ENCODE peak calls at places on chromosomes 16 and 17, in nine cellular contexts. W is cardiac fibroblast, T is foreskin fibroblast, J is prostate gland, D is choroid plexus epithelial cell, K is pancreas, U is heart left ventricle, Y is astrocyte of the spinal cord, R is PC-9. N is an unnamed sample.

GRCh38 chr17:6455321-6455705 is 11.1 kb downstream of the PIMREG start:
- DNase-seq in W (peak; percentile 35), T (peak; percentile 55), J (no peak), D (peak; percentile 36), K (no peak), U (peak; percentile 33), Y (no peak), R (no peak), N (no peak)

GRCh38 chr17:79888811-79889634 is 49.8 kb upstream of the CBX4 start:
- DNase-seq in W (no peak), T (no peak), J (no peak), D (no peak), K (no peak), U (no peak), Y (no peak), R (no peak), N (no peak)

GRCh38 chr16:10619271-10619849 is 39.0 kb upstream of the EMP2 start:
- DNase-seq in W (no peak), T (peak; percentile 21), J (peak; percentile 21), D (no peak), K (no peak), U (peak; percentile 74), Y (no peak), R (peak; percentile 50), N (no peak)

GRCh38 chr17:5610956-5611355 is 26.6 kb upstream of the NLRP1 start:
- DNase-seq in W (no peak), T (no peak), J (no peak), D (no peak), K (peak; percentile 22), U (no peak), Y (no peak), R (no peak), N (no peak)

GRCh38 chr17:80849119-80849518 is 142.5 kb upstream of the CHMP6 start:
- DNase-seq in W (no peak), T (no peak), J (no peak), D (no peak), K (no peak), U (no peak), Y (no peak), R (no peak), N (no peak)

GRCh38 chr17:37848690-37849616 is 75.3 kb upstream of the TBC1D3K start:
- DNase-seq in W (peak; percentile 39), T (peak; percentile 69), J (no peak), D (peak; percentile 79), K (no peak), U (no peak), Y (peak; percentile 84), R (peak; percentile 6), N (peak; percentile 92)

GRCh38 chr16:47984669-47985068 is 171.1 kb downstream of the ABCC12 start:
- DNase-seq in W (no peak), T (no peak), J (no peak), D (peak; percentile 33), K (no peak), U (no peak), Y (peak; percentile 22), R (no peak), N (no peak)

GRCh38 chr16:75239463-75240122 is 11.8 kb downstream of the BCAR1 start:
- DNase-seq in W (no peak), T (peak; percentile 1), J (no peak), D (no peak), K (no peak), U (peak; percentile 30), Y (no peak), R (no peak), N (no peak)

DNA sequence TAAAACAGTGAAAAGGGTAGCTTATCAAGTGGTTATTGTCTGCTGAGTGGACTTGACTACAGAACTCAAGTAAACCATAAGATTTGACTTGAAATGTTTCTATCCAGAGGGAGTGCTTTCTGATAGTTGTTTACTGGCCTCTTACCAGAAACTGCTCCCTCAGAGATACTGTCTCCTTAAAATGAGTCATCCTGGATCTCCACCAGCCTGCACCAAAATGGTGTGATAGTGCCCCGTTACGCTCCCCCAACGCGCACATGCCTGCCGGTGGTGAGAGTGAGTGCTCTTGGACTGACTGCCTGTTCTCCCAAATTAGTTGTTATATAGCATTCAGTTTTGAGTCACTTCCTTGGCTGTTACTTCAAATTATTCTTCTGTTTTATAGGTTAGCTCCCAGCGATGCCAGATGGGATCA is 22.9 kb downstream of the PRCD start:
- DNase-seq in W (peak; percentile 91), T (peak; percentile 97), J (no peak), D (peak; percentile 59), K (no peak), U (peak; percentile 57), Y (peak; percentile 79), R (no peak), N (no peak)
- H3K4me3 ChIP-seq in W (no peak overlapping the region), T (no peak overlapping the region), J (no peak overlapping the region), D (no peak overlapping the region), K (no peak overlapping the region), U (no peak overlapping the region), Y (no peak overlapping the region), R (no peak overlapping the region), N (no peak overlapping the region)

GRCh38 chr17:75774471-75774987 is 9.5 kb upstream of the GALK1 start:
- DNase-seq in W (no peak), T (no peak), J (no peak), D (no peak), K (no peak), U (no peak), Y (no peak), R (no peak), N (no peak)

GRCh38 chr17:75777243-75777922 is 7.2 kb upstream of the UNK start:
- DNase-seq in W (peak; percentile 55), T (peak; percentile 57), J (no peak), D (peak; percentile 34), K (no peak), U (no peak), Y (no peak), R (no peak), N (no peak)

GRCh38 chr17:75774988-75775668 is 9.5 kb upstream of the UNK start:
- DNase-seq in W (peak; percentile 64), T (peak; percentile 42), J (no peak), D (peak; percentile 59), K (no peak), U (no peak), Y (peak; percentile 34), R (peak; percentile 75), N (no peak)

GRCh38 chr17:75778861-75779249 is 5.8 kb upstream of the UNK start:
- DNase-seq in W (no peak), T (no peak), J (no peak), D (no peak), K (peak; percentile 75), U (no peak), Y (no peak), R (no peak), N (no peak)

GRCh38 chr17:75776399-75777242 is 8.0 kb upstream of the UNK start:
- DNase-seq in W (peak; percentile 65), T (peak; percentile 52), J (no peak), D (peak; percentile 50), K (no peak), U (no peak), Y (no peak), R (no peak), N (no peak)
- TF ChIP-seq CTCF in W (no peak), T (no peak), J (no peak), D (no peak), K (no peak), U (no peak), Y (no peak), R (no peak), N (no peak)

GRCh38 chr17:68953340-68953997 is 1.7 kb downstream of the ABCA8 start:
- DNase-seq in W (peak; percentile 24), T (no peak), J (no peak), D (peak; percentile 31), K (no peak), U (no peak), Y (no peak), R (no peak), N (no peak)

GRCh38 chr17:68950725-68951124 is 4.5 kb downstream of the ABCA8 start:
- DNase-seq in W (no peak), T (no peak), J (no peak), D (no peak), K (no peak), U (no peak), Y (no peak), R (no peak), N (no peak)

GRCh38 chr17:68957944-68958343 is 2.8 kb upstream of the ABCA8 start:
- DNase-seq in W (no peak), T (no peak), J (no peak), D (no peak), K (no peak), U (no peak), Y (no peak), R (no peak), N (no peak)

GRCh38 chr17:68954146-68954971 is 833 bp downstream of the ABCA8 start:
- DNase-seq in W (peak; percentile 47), T (peak; percentile 44), J (no peak), D (peak; percentile 53), K (no peak), U (no peak), Y (peak; percentile 29), R (no peak), N (no peak)

DNA sequence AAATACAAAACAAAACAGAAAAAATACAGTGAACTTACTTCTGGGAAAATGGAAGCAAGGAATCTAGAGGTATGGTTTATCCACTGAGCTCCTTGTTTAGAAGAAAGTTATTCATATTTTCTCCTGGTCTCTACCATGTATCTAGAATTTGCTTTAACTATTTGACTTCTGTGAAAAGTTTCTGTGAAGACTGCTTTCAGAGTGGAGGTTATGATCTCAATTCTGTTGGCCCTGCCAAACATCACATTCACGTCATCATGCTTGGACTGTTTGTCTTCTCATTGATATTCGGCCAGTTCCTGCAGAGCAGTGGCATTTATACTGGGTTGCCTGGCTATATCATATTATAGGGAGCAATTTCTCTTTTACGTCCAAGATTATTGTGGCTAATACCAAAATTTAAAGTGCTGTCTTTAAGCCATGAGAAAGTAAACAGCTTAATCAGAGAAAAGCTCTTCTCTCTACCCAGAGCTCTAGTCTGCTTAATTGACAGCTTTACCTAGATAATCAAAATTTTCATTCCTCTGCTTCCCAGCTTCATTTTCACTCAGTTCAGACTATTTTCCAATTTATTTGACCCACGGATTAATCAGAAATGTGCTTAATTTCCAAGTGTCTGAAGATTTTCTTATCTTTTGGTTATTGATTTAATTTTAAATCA is at the start of gene ABCA8:
- DNase-seq in W (peak; percentile 87), T (peak; percentile 76), J (no peak), D (peak; percentile 89), K (no peak), U (peak; percentile 50), Y (peak; percentile 80), R (no peak), N (no peak)
- H3K4me3 ChIP-seq in W (peak within 1 kb of the TSS; percentile 41), T (peak within 1 kb of the TSS; percentile 2), J (no peak within 1 kb of the TSS), D (peak within 1 kb of the TSS; percentile 51), K (no peak within 1 kb of the TSS), U (peak within 1 kb of the TSS; percentile 48), Y (peak within 1 kb of the TSS; percentile 36), R (no peak within 1 kb of the TSS), N (no peak within 1 kb of the TSS)

GRCh38 chr16:54282923-54283734 is 3.5 kb downstream of the IRX3 start:
- DNase-seq in W (no peak), T (no peak), J (no peak), D (no peak), K (no peak), U (peak; percentile 42), Y (no peak), R (no peak), N (no peak)

GRCh38 chr16:54283735-54284318 is 2.8 kb downstream of the IRX3 start:
- DNase-seq in W (no peak), T (no peak), J (no peak), D (no peak), K (no peak), U (peak; percentile 41), Y (no peak), R (no peak), N (no peak)

GRCh38 chr16:54280751-54281150 is 5.8 kb downstream of the IRX3 start:
- DNase-seq in W (no peak), T (peak; percentile 47), J (no peak), D (peak; percentile 47), K (no peak), U (no peak), Y (peak; percentile 15), R (no peak), N (no peak)

GRCh38 chr16:54281535-54282201 is 4.9 kb downstream of the IRX3 start:
- DNase-seq in W (no peak), T (no peak), J (no peak), D (no peak), K (no peak), U (peak; percentile 36), Y (no peak), R (no peak), N (no peak)

GRCh38 chr16:54282202-54282922 is 4.2 kb downstream of the IRX3 start:
- DNase-seq in W (peak; percentile 53), T (peak; percentile 19), J (peak; percentile 71), D (peak; percentile 41), K (peak; percentile 37), U (peak; percentile 67), Y (peak; percentile 20), R (no peak), N (no peak)
- TF ChIP-seq CTCF in W (peak; percentile 14), T (no peak), J (peak; percentile 71), D (peak; percentile 63), K (peak; percentile 49), U (peak; percentile 79), Y (peak; percentile 58), R (peak; percentile 35), N (peak; percentile 54)